ENCODE peak calls at places on chromosome 17, in five cellular contexts. One of them, this sample, is unnamed.
A peak's percentile ranks its signal among the peaks of the same experiment; 100 is the strongest.

GRCh38 chr17:63070031-63070430 is 104.0 kb downstream of the TANC2 start:
- DNase-seq in right atrium auricular region: no peak
- DNase-seq in psoas muscle: no peak
- DNase-seq in aorta: no peak
- DNase-seq in CD4-positive, CD25-positive, alpha-beta regulatory T cell: no peak
- DNase-seq in this sample: no peak

GRCh38 chr17:42050360-42051012 is at the start of gene C17orf113:
- DNase-seq in CD4-positive, CD25-positive, alpha-beta regulatory T cell: peak; percentile 27
- DNase-seq in psoas muscle: peak; percentile 82
- DNase-seq in right atrium auricular region: no peak
- DNase-seq in aorta: peak; percentile 61
- DNase-seq in this sample: peak; percentile 56

GRCh38 chr17:4733073-4733531 is 1.9 kb downstream of the MED11 start:
- DNase-seq in right atrium auricular region: no peak
- DNase-seq in CD4-positive, CD25-positive, alpha-beta regulatory T cell: peak; percentile 34
- DNase-seq in aorta: peak; percentile 76
- DNase-seq in psoas muscle: no peak
- DNase-seq in this sample: no peak

GRCh38 chr17:46841561-46842379 is 9.6 kb upstream of the WNT9B start:
- DNase-seq in right atrium auricular region: no peak
- DNase-seq in psoas muscle: no peak
- DNase-seq in CD4-positive, CD25-positive, alpha-beta regulatory T cell: no peak
- DNase-seq in aorta: no peak
- DNase-seq in this sample: no peak

GRCh38 chr17:51869387-51869786 is 289.1 kb downstream of the CA10 start:
- DNase-seq in CD4-positive, CD25-positive, alpha-beta regulatory T cell: peak; percentile 7
- DNase-seq in psoas muscle: no peak
- DNase-seq in aorta: no peak
- DNase-seq in right atrium auricular region: no peak
- DNase-seq in this sample: no peak

GRCh38 chr17:46842835-46843234 is 8.5 kb upstream of the WNT9B start:
- DNase-seq in right atrium auricular region: no peak
- DNase-seq in psoas muscle: no peak
- DNase-seq in aorta: no peak
- DNase-seq in CD4-positive, CD25-positive, alpha-beta regulatory T cell: no peak
- DNase-seq in this sample: no peak

GRCh38 chr17:20191066-20191465 is 181.9 kb downstream of the SPECC1 start:
- DNase-seq in CD4-positive, CD25-positive, alpha-beta regulatory T cell: no peak
- DNase-seq in psoas muscle: no peak
- DNase-seq in aorta: no peak
- DNase-seq in right atrium auricular region: no peak
- DNase-seq in this sample: no peak

GRCh38 chr17:50909765-50910661 is 43.9 kb upstream of the TOB1 start:
- DNase-seq in right atrium auricular region: no peak
- DNase-seq in CD4-positive, CD25-positive, alpha-beta regulatory T cell: peak; percentile 94
- DNase-seq in psoas muscle: no peak
- DNase-seq in aorta: no peak
- DNase-seq in this sample: no peak

GRCh38 chr17:20010099-20010863 is 1.1 kb downstream of the SPECC1 start:
- DNase-seq in CD4-positive, CD25-positive, alpha-beta regulatory T cell: no peak
- DNase-seq in aorta: peak; percentile 65
- DNase-seq in right atrium auricular region: peak; percentile 61
- DNase-seq in psoas muscle: no peak
- DNase-seq in this sample: peak; percentile 52

GRCh38 chr17:38893612-38894011 is 23.8 kb downstream of the LASP1 start:
- DNase-seq in psoas muscle: no peak
- DNase-seq in right atrium auricular region: no peak
- DNase-seq in aorta: peak; percentile 80
- DNase-seq in CD4-positive, CD25-positive, alpha-beta regulatory T cell: no peak
- DNase-seq in this sample: no peak

GRCh38 chr17:31416503-31416923 is 25.0 kb downstream of the RAB11FIP4 start:
- DNase-seq in CD4-positive, CD25-positive, alpha-beta regulatory T cell: no peak
- DNase-seq in psoas muscle: no peak
- DNase-seq in aorta: no peak
- DNase-seq in right atrium auricular region: no peak
- DNase-seq in this sample: no peak

GRCh38 chr17:68360198-68360597 is 68.9 kb downstream of the ARSG start:
- DNase-seq in psoas muscle: no peak
- DNase-seq in CD4-positive, CD25-positive, alpha-beta regulatory T cell: no peak
- DNase-seq in aorta: no peak
- DNase-seq in right atrium auricular region: no peak
- DNase-seq in this sample: no peak

GRCh38 chr17:68085751-68086445 is 50.4 kb downstream of the KPNA2 start:
- DNase-seq in right atrium auricular region: no peak
- DNase-seq in psoas muscle: no peak
- DNase-seq in CD4-positive, CD25-positive, alpha-beta regulatory T cell: peak; percentile 54
- DNase-seq in aorta: no peak
- DNase-seq in this sample: no peak

GRCh38 chr17:69764137-69764536 is 310.9 kb upstream of the KCNJ16 start:
- DNase-seq in aorta: no peak
- DNase-seq in right atrium auricular region: no peak
- DNase-seq in CD4-positive, CD25-positive, alpha-beta regulatory T cell: no peak
- DNase-seq in psoas muscle: no peak
- DNase-seq in this sample: no peak

GRCh38 chr17:700504-701094 is 14.0 kb downstream of the VPS53 start:
- DNase-seq in psoas muscle: no peak
- DNase-seq in CD4-positive, CD25-positive, alpha-beta regulatory T cell: peak; percentile 54
- DNase-seq in aorta: no peak
- DNase-seq in right atrium auricular region: no peak
- DNase-seq in this sample: no peak

GRCh38 chr17:45172541-45173286 is 11.0 kb downstream of the HEXIM2 start:
- DNase-seq in right atrium auricular region: no peak
- DNase-seq in psoas muscle: peak; percentile 88
- DNase-seq in CD4-positive, CD25-positive, alpha-beta regulatory T cell: peak; percentile 76
- DNase-seq in aorta: peak; percentile 87
- DNase-seq in this sample: peak; percentile 55

GRCh38 chr17:17191961-17192381 is 14.2 kb downstream of the PLD6 start:
- DNase-seq in CD4-positive, CD25-positive, alpha-beta regulatory T cell: no peak
- DNase-seq in right atrium auricular region: no peak
- DNase-seq in psoas muscle: no peak
- DNase-seq in aorta: no peak
- DNase-seq in this sample: no peak

GRCh38 chr17:67506966-67507365 is 129.9 kb downstream of the PITPNC1 start:
- DNase-seq in psoas muscle: no peak
- DNase-seq in CD4-positive, CD25-positive, alpha-beta regulatory T cell: no peak
- DNase-seq in aorta: no peak
- DNase-seq in right atrium auricular region: no peak
- DNase-seq in this sample: no peak

GRCh38 chr17:44197980-44198720 is 1.5 kb downstream of the ATXN7L3 start:
- DNase-seq in psoas muscle: peak; percentile 53
- DNase-seq in right atrium auricular region: peak; percentile 68
- DNase-seq in CD4-positive, CD25-positive, alpha-beta regulatory T cell: peak; percentile 90
- DNase-seq in aorta: no peak
- DNase-seq in this sample: peak; percentile 48

GRCh38 chr17:1030684-1031557 is 34.0 kb downstream of the TIMM22 start:
- DNase-seq in right atrium auricular region: peak; percentile 72
- DNase-seq in aorta: no peak
- DNase-seq in psoas muscle: peak; percentile 89
- DNase-seq in CD4-positive, CD25-positive, alpha-beta regulatory T cell: no peak
- DNase-seq in this sample: no peak

GRCh38 chr17:3903881-3904286 is 11.0 kb upstream of the CAMKK1 start:
- DNase-seq in aorta: peak; percentile 41
- DNase-seq in right atrium auricular region: no peak
- DNase-seq in CD4-positive, CD25-positive, alpha-beta regulatory T cell: no peak
- DNase-seq in psoas muscle: no peak
- DNase-seq in this sample: no peak

GRCh38 chr17:50453901-50454300 is 14.8 kb downstream of the CHAD start:
- DNase-seq in psoas muscle: no peak
- DNase-seq in right atrium auricular region: no peak
- DNase-seq in aorta: no peak
- DNase-seq in CD4-positive, CD25-positive, alpha-beta regulatory T cell: no peak
- DNase-seq in this sample: no peak

GRCh38 chr17:36936455-36936934 is 780 bp upstream of the LHX1 start:
- DNase-seq in right atrium auricular region: no peak
- DNase-seq in aorta: no peak
- DNase-seq in CD4-positive, CD25-positive, alpha-beta regulatory T cell: no peak
- DNase-seq in psoas muscle: peak; percentile 42
- DNase-seq in this sample: no peak
- H3K4me3 ChIP-seq in right atrium auricular region: no peak overlapping the region
- H3K4me3 ChIP-seq in aorta: no peak overlapping the region
- H3K4me3 ChIP-seq in CD4-positive, CD25-positive, alpha-beta regulatory T cell: no peak overlapping the region
- H3K4me3 ChIP-seq in psoas muscle: peak overlapping the region; percentile 43
- H3K4me3 ChIP-seq in this sample: no peak overlapping the region

DNA sequence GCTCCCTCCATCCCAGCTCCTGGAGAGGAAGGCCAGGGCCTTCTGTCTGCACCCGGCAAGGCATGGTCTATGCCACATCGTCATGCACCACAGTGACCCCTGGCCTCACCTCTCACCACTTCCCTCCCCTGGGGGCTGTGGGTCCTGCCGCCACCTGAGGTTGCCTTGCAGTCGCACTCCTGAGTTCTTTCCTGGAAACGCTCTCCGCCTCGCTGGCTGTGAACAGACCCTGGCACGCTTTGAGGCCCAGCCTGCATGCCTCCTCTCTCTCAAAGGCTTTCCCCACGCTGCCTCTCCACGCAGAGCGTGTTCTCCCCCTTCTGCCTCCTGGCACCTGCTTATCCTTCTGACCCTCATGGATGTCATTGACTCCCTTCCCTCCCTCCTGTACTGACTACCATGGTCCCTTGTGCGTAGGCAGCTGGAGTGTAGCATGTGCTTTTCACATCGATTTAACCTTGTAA is 45.4 kb downstream of the SEC14L1 start:
- DNase-seq in CD4-positive, CD25-positive, alpha-beta regulatory T cell: peak; percentile 77
- DNase-seq in aorta: no peak
- DNase-seq in psoas muscle: peak; percentile 67
- DNase-seq in right atrium auricular region: no peak
- DNase-seq in this sample: peak; percentile 33
- H3K4me1 ChIP-seq in CD4-positive, CD25-positive, alpha-beta regulatory T cell: peaks cover 69% of the 10 kb centered on the region
- H3K4me1 ChIP-seq in aorta: no peaks in the 10 kb centered on the region
- H3K4me1 ChIP-seq in psoas muscle: peaks cover 73% of the 10 kb centered on the region
- H3K4me1 ChIP-seq in right atrium auricular region: no peaks in the 10 kb centered on the region
- H3K4me1 ChIP-seq in this sample: peaks cover 13% of the 10 kb centered on the region

GRCh38 chr17:28553000-28553505 is 629 bp upstream of the UNC119 start:
- DNase-seq in psoas muscle: no peak
- DNase-seq in CD4-positive, CD25-positive, alpha-beta regulatory T cell: no peak
- DNase-seq in aorta: no peak
- DNase-seq in right atrium auricular region: no peak
- DNase-seq in this sample: no peak
- H3K4me3 ChIP-seq in psoas muscle: peak overlapping the region; percentile 91
- H3K4me3 ChIP-seq in CD4-positive, CD25-positive, alpha-beta regulatory T cell: peak overlapping the region; percentile 66
- H3K4me3 ChIP-seq in aorta: no peak overlapping the region
- H3K4me3 ChIP-seq in right atrium auricular region: peak overlapping the region; percentile 60
- H3K4me3 ChIP-seq in this sample: no peak overlapping the region

GRCh38 chr17:8867361-8867981 is at the start of gene PIK3R6:
- DNase-seq in CD4-positive, CD25-positive, alpha-beta regulatory T cell: no peak
- DNase-seq in right atrium auricular region: no peak
- DNase-seq in psoas muscle: no peak
- DNase-seq in aorta: no peak
- DNase-seq in this sample: no peak

GRCh38 chr17:8862213-8863056 is 5.0 kb downstream of the PIK3R6 start:
- DNase-seq in psoas muscle: no peak
- DNase-seq in CD4-positive, CD25-positive, alpha-beta regulatory T cell: no peak
- DNase-seq in aorta: no peak
- DNase-seq in right atrium auricular region: no peak
- DNase-seq in this sample: no peak

GRCh38 chr17:8868092-8868491 is 618 bp upstream of the PIK3R6 start:
- DNase-seq in CD4-positive, CD25-positive, alpha-beta regulatory T cell: no peak
- DNase-seq in right atrium auricular region: no peak
- DNase-seq in aorta: no peak
- DNase-seq in psoas muscle: no peak
- DNase-seq in this sample: no peak

GRCh38 chr17:8865811-8866210 is 1.7 kb downstream of the PIK3R6 start:
- DNase-seq in right atrium auricular region: no peak
- DNase-seq in psoas muscle: no peak
- DNase-seq in CD4-positive, CD25-positive, alpha-beta regulatory T cell: no peak
- DNase-seq in aorta: no peak
- DNase-seq in this sample: no peak

DNA sequence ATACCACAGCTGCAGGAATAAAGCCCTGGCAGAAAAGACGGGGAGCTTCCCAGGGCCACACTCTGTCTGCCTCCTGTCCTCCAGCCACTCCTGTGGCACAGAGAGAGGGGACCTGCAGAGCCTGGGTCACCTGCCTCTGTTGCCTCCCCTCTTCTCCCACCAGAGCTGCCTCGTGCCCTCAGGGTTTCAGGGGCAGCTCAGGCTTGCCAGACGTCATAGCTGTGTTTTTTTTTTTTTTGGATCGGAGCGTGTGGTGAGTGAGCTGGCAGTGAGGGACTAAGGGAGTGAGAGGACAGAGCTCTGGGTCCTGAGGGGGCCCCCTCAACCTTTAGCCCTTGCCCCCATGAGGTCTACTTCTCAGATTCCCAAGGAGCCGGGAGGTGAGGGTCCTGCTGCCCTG is 2.1 kb downstream of the PIK3R6 start:
- DNase-seq in psoas muscle: no peak
- DNase-seq in CD4-positive, CD25-positive, alpha-beta regulatory T cell: no peak
- DNase-seq in right atrium auricular region: no peak
- DNase-seq in aorta: no peak
- DNase-seq in this sample: no peak
- H3K4me1 ChIP-seq in psoas muscle: no peaks in the 10 kb centered on the region
- H3K4me1 ChIP-seq in CD4-positive, CD25-positive, alpha-beta regulatory T cell: peaks cover 7% of the 10 kb centered on the region
- H3K4me1 ChIP-seq in right atrium auricular region: no peaks in the 10 kb centered on the region
- H3K4me1 ChIP-seq in aorta: no peaks in the 10 kb centered on the region
- H3K4me1 ChIP-seq in this sample: no peaks in the 10 kb centered on the region

GRCh38 chr17:80100035-80100323 is 1.4 kb upstream of the GAA start:
- DNase-seq in psoas muscle: peak; percentile 33
- DNase-seq in aorta: no peak
- DNase-seq in right atrium auricular region: no peak
- DNase-seq in CD4-positive, CD25-positive, alpha-beta regulatory T cell: no peak
- DNase-seq in this sample: no peak
- H3K4me3 ChIP-seq in psoas muscle: no peak overlapping the region
- H3K4me3 ChIP-seq in aorta: no peak overlapping the region
- H3K4me3 ChIP-seq in right atrium auricular region: no peak overlapping the region
- H3K4me3 ChIP-seq in CD4-positive, CD25-positive, alpha-beta regulatory T cell: no peak overlapping the region
- H3K4me3 ChIP-seq in this sample: no peak overlapping the region

GRCh38 chr17:2399572-2400473 is 1.0 kb downstream of the MNT start:
- DNase-seq in CD4-positive, CD25-positive, alpha-beta regulatory T cell: peak; percentile 96
- DNase-seq in right atrium auricular region: peak; percentile 96
- DNase-seq in psoas muscle: peak; percentile 98
- DNase-seq in aorta: peak; percentile 97
- DNase-seq in this sample: peak; percentile 97

GRCh38 chr17:2396568-2397246 is 4.2 kb downstream of the MNT start:
- DNase-seq in right atrium auricular region: peak; percentile 97
- DNase-seq in CD4-positive, CD25-positive, alpha-beta regulatory T cell: peak; percentile 73
- DNase-seq in aorta: peak; percentile 98
- DNase-seq in psoas muscle: peak; percentile 94
- DNase-seq in this sample: peak; percentile 97

GRCh38 chr17:2397247-2398171 is 3.4 kb downstream of the MNT start:
- DNase-seq in CD4-positive, CD25-positive, alpha-beta regulatory T cell: no peak
- DNase-seq in psoas muscle: no peak
- DNase-seq in right atrium auricular region: no peak
- DNase-seq in aorta: peak; percentile 50
- DNase-seq in this sample: no peak

GRCh38 chr17:2398655-2399571 is 1.9 kb downstream of the MNT start:
- DNase-seq in right atrium auricular region: no peak
- DNase-seq in psoas muscle: peak; percentile 81
- DNase-seq in CD4-positive, CD25-positive, alpha-beta regulatory T cell: peak; percentile 78
- DNase-seq in aorta: peak; percentile 74
- DNase-seq in this sample: peak; percentile 77

GRCh38 chr17:2398188-2398587 is 2.7 kb downstream of the MNT start:
- DNase-seq in aorta: peak; percentile 36
- DNase-seq in right atrium auricular region: no peak
- DNase-seq in psoas muscle: no peak
- DNase-seq in CD4-positive, CD25-positive, alpha-beta regulatory T cell: no peak
- DNase-seq in this sample: no peak
- H3K4me1 ChIP-seq in aorta: peaks cover 2% of the 10 kb centered on the region
- H3K4me1 ChIP-seq in right atrium auricular region: no peaks in the 10 kb centered on the region
- H3K4me1 ChIP-seq in psoas muscle: peaks cover 54% of the 10 kb centered on the region
- H3K4me1 ChIP-seq in CD4-positive, CD25-positive, alpha-beta regulatory T cell: peaks cover 64% of the 10 kb centered on the region
- H3K4me1 ChIP-seq in this sample: peaks cover 37% of the 10 kb centered on the region